ENCODE peak calls at places on chromosomes 4 and X, in four cellular contexts. E, U, Q and D are unnamed samples.

GRCh38 chr4:8355864-8356565 is 84.5 kb downstream of the ACOX3 start:
- DNase-seq in E (no peak), U (no peak), Q (no peak), D (no peak)

GRCh38 chr4:86482296-86482695 is 111.8 kb upstream of the PTPN13 start:
- DNase-seq in E (no peak), U (no peak), Q (no peak), D (no peak)

GRCh38 chr4:163895369-163896005 is 401.0 kb downstream of the TMA16 start:
- DNase-seq in E (no peak), U (no peak), Q (no peak), D (no peak)

GRCh38 chrX:153878969-153879653 is 6.9 kb downstream of the L1CAM start:
- DNase-seq in E (no peak), U (no peak), Q (no peak), D (no peak)

GRCh38 chr4:122930877-122931276 is 8.5 kb upstream of the NUDT6 start:
- DNase-seq in E (no peak), U (no peak), Q (no peak), D (no peak)

GRCh38 chrX:110119480-110119879 is 116.6 kb downstream of the TMEM164 start:
- DNase-seq in E (no peak), U (no peak), Q (no peak), D (no peak)

GRCh38 chrX:30414144-30414543 is 105.0 kb upstream of the NR0B1 start:
- DNase-seq in E (no peak), U (no peak), Q (no peak), D (no peak)

GRCh38 chr4:100162027-100162685 is 28.1 kb downstream of the DDIT4L start:
- DNase-seq in E (no peak), U (no peak), Q (no peak), D (peak; percentile 28)

GRCh38 chr4:23039813-23040212 is 347.1 kb downstream of the GBA3 start:
- DNase-seq in E (no peak), U (no peak), Q (no peak), D (no peak)

DNA sequence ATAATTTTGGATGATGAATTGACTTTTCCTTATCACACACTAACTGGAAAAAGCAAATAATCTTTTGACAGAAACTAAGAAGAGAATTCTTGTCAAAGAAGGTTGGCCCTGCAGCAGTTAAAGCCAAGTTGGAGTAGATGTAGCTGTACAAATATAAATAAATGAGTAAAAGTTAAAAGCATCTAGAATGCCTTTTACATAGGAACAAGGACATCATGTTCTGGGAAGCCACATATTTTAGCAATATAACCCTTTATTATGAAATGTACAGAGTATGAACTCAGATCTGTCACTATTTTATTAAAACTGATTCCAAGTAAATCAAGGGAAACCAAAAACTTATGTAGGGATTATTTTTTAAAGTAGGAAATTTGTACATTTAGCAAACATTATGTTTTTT is 269.4 kb upstream of the FAT4 start:
- DNase-seq in E (no peak), U (no peak), Q (no peak), D (no peak)
- TF ChIP-seq KDM1A in E (no peak), U (no peak), Q (no peak), D (no peak)

GRCh38 chr4:26059391-26060154 is 145.6 kb downstream of the SMIM20 start:
- DNase-seq in E (no peak), U (no peak), Q (no peak), D (no peak)

GRCh38 chr4:26060286-26060685 is 146.3 kb downstream of the SMIM20 start:
- DNase-seq in E (no peak), U (no peak), Q (no peak), D (no peak)

GRCh38 chr4:26058537-26058936 is 144.5 kb downstream of the SMIM20 start:
- DNase-seq in E (no peak), U (no peak), Q (no peak), D (peak; percentile 32)

GRCh38 chr4:26062221-26062620 is 148.2 kb downstream of the SMIM20 start:
- DNase-seq in E (no peak), U (no peak), Q (no peak), D (no peak)

DNA sequence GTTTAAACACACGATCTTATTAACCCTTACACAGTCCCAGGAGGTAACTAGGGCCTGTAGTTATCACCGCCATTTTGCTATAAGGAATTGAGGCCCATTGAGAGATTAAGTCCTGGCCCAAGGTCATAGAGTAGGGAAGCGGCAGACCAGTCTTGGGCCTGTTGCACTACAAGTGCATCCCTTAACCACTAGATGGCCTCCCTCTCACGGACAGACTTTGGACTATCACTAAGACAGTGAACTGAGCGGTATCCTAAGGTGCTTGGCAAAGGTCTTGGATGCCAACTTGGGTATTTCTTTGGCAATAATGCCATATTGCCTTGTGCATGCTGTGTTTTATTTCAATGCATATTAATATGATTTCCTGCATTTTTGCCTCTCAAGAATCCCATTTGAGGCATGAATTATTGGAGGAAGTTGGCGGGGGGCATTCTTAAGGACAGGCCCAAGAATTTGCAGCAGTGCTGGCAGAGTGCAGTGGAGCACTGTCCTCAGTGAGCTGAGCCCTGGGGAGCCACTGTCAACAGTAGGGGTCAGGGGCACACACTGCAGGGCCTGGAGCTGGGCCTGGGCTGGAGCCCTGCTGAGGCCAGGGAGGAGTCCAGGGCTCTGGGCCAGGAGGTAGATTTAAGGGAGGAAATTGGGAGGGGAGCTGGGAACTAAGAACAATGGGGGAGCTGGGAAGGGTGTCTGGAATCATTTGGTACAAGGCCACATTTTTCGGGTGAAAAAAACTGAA is 147.4 kb downstream of the SMIM20 start:
- DNase-seq in E (peak; percentile 15), U (peak; percentile 6), Q (peak; percentile 47), D (no peak)
- TF ChIP-seq JUNB in E (no peak), U (no peak), Q (no peak), D (no peak)

DNA sequence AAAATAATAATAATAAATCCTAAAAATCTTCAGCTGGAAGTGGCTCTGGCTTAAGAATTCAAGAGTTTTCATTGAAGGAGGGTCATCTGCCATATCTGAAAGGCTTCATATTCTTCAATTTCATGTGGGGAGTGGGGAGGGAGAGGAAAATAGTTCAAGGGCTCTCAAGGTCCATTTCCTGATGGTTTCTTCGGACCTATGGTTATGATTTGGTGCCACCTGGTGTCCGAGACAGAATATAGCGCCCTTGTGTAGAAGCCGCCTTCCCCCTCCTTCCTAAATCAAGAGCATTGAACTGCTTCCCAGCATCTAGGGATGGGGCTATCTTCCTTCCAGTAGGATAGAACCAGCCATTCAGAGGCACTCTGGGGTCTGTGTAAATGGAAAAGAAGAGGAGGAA is 34.3 kb downstream of the NLGN3 start:
- DNase-seq in E (peak; percentile 36), U (peak; percentile 54), Q (peak; percentile 49), D (peak; percentile 31)
- TF ChIP-seq KDM1A in E (no peak), U (no peak), Q (no peak), D (no peak)

GRCh38 chr4:75892508-75892907 is 9.7 kb downstream of the PPEF2 start:
- DNase-seq in E (peak; percentile 22), U (no peak), Q (peak; percentile 21), D (no peak)
- TF ChIP-seq JUNB in E (no peak), U (no peak), Q (no peak), D (no peak)

GRCh38 chr4:73871911-73872310 is 2.7 kb downstream of the CXCL1 start:
- DNase-seq in E (no peak), U (no peak), Q (no peak), D (no peak)

GRCh38 chr4:73868206-73869129 is 725 bp upstream of the CXCL1 start:
- DNase-seq in E (peak; percentile 13), U (no peak), Q (peak; percentile 47), D (no peak)

GRCh38 chr4:73870778-73871177 is 1.6 kb downstream of the CXCL1 start:
- DNase-seq in E (no peak), U (no peak), Q (no peak), D (no peak)

GRCh38 chr4:73869130-73870055 is at the start of gene CXCL1:
- DNase-seq in E (peak; percentile 37), U (no peak), Q (peak; percentile 54), D (no peak)

GRCh38 chr4:73870260-73870659 is 1.1 kb downstream of the CXCL1 start:
- DNase-seq in E (peak; percentile 8), U (no peak), Q (no peak), D (no peak)
- TF ChIP-seq KDM1A in E (no peak), U (no peak), Q (no peak), D (no peak)

DNA sequence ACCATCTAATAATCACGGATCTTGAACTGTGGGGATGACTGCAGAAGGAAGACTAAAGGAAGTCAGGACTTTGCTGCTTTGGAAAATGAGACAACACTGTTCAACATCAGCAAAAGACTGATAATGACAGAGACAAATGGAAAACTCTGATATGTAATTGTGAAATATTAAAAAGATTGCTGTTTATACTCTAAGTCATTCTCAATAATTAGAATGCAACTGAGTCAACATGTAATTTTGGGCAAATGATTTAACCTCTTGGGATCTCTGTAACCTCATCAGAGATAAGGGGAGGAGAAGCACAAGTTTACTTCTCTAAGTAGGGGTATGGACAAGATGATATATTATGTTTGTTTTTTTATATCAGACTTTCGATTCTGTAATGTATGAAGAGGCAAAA is 121.9 kb downstream of the GASK1B start:
- DNase-seq in E (no peak), U (no peak), Q (no peak), D (no peak)
- TF ChIP-seq JUNB in E (no peak), U (no peak), Q (no peak), D (no peak)

GRCh38 chrX:47209508-47210238 is 8.8 kb upstream of the CDK16 start:
- DNase-seq in E (no peak), U (no peak), Q (no peak), D (no peak)
- TF ChIP-seq KDM1A in E (no peak), U (no peak), Q (no peak), D (no peak)